ENCODE peak calls at places on chromosomes 2 and 18, in four cellular contexts. U, R, N and L are unnamed samples.

GRCh38 chr18:79728931-79729586 is 49.5 kb downstream of the CTDP1 start:
- DNase-seq in U (no peak), R (no peak), N (no peak), L (no peak)

GRCh38 chr2:152367547-152368250 is 32.7 kb downstream of the FMNL2 start:
- DNase-seq in U (no peak), R (no peak), N (no peak), L (no peak)

GRCh38 chr2:215772003-215772402 is 241.3 kb downstream of the MREG start:
- DNase-seq in U (no peak), R (no peak), N (no peak), L (no peak)

GRCh38 chr2:172119089-172119488 is 16.4 kb upstream of the DLX2 start:
- DNase-seq in U (no peak), R (no peak), N (no peak), L (no peak)

GRCh38 chr2:37005118-37005868 is 39.0 kb upstream of the STRN start:
- DNase-seq in U (peak; percentile 4), R (peak; percentile 15), N (peak; percentile 2), L (peak; percentile 2)

GRCh38 chr2:212845941-212846340 is 305.5 kb downstream of the IKZF2 start:
- DNase-seq in U (no peak), R (no peak), N (no peak), L (no peak)

GRCh38 chr2:7646661-7647060 is 729.4 kb downstream of the RNF144A start:
- DNase-seq in U (no peak), R (no peak), N (no peak), L (no peak)

GRCh38 chr2:127536707-127537106 is 1.2 kb downstream of the MYO7B start:
- DNase-seq in U (no peak), R (no peak), N (no peak), L (no peak)

GRCh38 chr2:159053186-159054031 is 85.0 kb downstream of the TANC1 start:
- DNase-seq in U (no peak), R (no peak), N (no peak), L (no peak)

GRCh38 chr18:61635901-61636528 is 256.8 kb downstream of the RNF152 start:
- DNase-seq in U (peak; percentile 20), R (peak; percentile 35), N (no peak), L (no peak)

GRCh38 chr2:11248-11941 is 34.9 kb downstream of the FAM110C start:
- DNase-seq in U (no peak), R (peak; percentile 18), N (peak; percentile 88), L (no peak)

GRCh38 chr2:71930073-71930681 is 217.5 kb downstream of the CYP26B1 start:
- DNase-seq in U (no peak), R (no peak), N (no peak), L (no peak)

GRCh38 chr2:55732854-55733253 is 39.2 kb upstream of the PNPT1 start:
- DNase-seq in U (no peak), R (no peak), N (no peak), L (no peak)

GRCh38 chr2:124804014-124804940 is 779.2 kb downstream of the CNTNAP5 start:
- DNase-seq in U (peak; percentile 9), R (peak; percentile 48), N (no peak), L (no peak)

GRCh38 chr18:78319934-78320333 is 659.7 kb upstream of the SALL3 start:
- DNase-seq in U (no peak), R (no peak), N (no peak), L (no peak)

GRCh38 chr2:238905721-238906120 is 57.8 kb downstream of the TWIST2 start:
- DNase-seq in U (no peak), R (no peak), N (no peak), L (no peak)

GRCh38 chr2:235825946-235826345 is 332.1 kb downstream of the AGAP1 start:
- DNase-seq in U (no peak), R (no peak), N (no peak), L (no peak)

GRCh38 chr18:48924621-48925601 is 25.9 kb downstream of the SMAD7 start:
- DNase-seq in U (no peak), R (no peak), N (no peak), L (no peak)

GRCh38 chr2:136025057-136025973 is 39.9 kb upstream of the DARS1 start:
- DNase-seq in U (no peak), R (peak; percentile 35), N (peak; percentile 70), L (peak; percentile 21)

GRCh38 chr2:179596018-179596417 is 265.4 kb downstream of the ZNF385B start:
- DNase-seq in U (no peak), R (no peak), N (no peak), L (no peak)

GRCh38 chr18:596288-596881 is 403 bp upstream of the CLUL1 start:
- DNase-seq in U (peak; percentile 44), R (peak; percentile 90), N (peak; percentile 68), L (peak; percentile 21)

GRCh38 chr2:183242937-183243336 is 118.7 kb downstream of the NUP35 start:
- DNase-seq in U (no peak), R (no peak), N (no peak), L (no peak)

GRCh38 chr2:46984642-46985476 is 69.3 kb upstream of the MCFD2 start:
- DNase-seq in U (no peak), R (peak; percentile 33), N (no peak), L (peak; percentile 54)

GRCh38 chr2:3492951-3493609 is 26.3 kb downstream of the ADI1 start:
- DNase-seq in U (no peak), R (no peak), N (no peak), L (no peak)

GRCh38 chr2:75570948-75571729 is 10.4 kb upstream of the EVA1A start:
- DNase-seq in U (no peak), R (no peak), N (no peak), L (no peak)

GRCh38 chr2:164055623-164056022 is 319.8 kb upstream of the FIGN start:
- DNase-seq in U (no peak), R (no peak), N (no peak), L (no peak)

GRCh38 chr2:159925975-159926374 is 128.0 kb upstream of the CD302 start:
- DNase-seq in U (no peak), R (no peak), N (no peak), L (no peak)

GRCh38 chr2:27075219-27075871 is 3.1 kb upstream of the EMILIN1 start:
- DNase-seq in U (no peak), R (no peak), N (no peak), L (peak; percentile 41)

GRCh38 chr18:61842146-61842545 is 50.7 kb downstream of the RNF152 start:
- DNase-seq in U (no peak), R (no peak), N (no peak), L (no peak)

GRCh38 chr2:30141136-30141535 is 5.7 kb upstream of the YPEL5 start:
- DNase-seq in U (no peak), R (no peak), N (no peak), L (no peak)

GRCh38 chr18:58258707-58259342 is 214.8 kb downstream of the NEDD4L start:
- DNase-seq in U (no peak), R (peak; percentile 45), N (no peak), L (no peak)

GRCh38 chr2:85433511-85434089 is 15.1 kb downstream of the SH2D6 start:
- DNase-seq in U (no peak), R (no peak), N (no peak), L (no peak)

GRCh38 chr2:3594493-3595281 is at the start of gene COLEC11:
- DNase-seq in U (no peak), R (peak; percentile 58), N (no peak), L (no peak)

GRCh38 chr18:27181726-27182125 is 3.4 kb downstream of the CHST9 start:
- DNase-seq in U (no peak), R (no peak), N (no peak), L (no peak)

GRCh38 chr18:22069916-22070315 is 99.5 kb upstream of the GATA6 start:
- DNase-seq in U (no peak), R (no peak), N (no peak), L (no peak)

GRCh38 chr2:134836986-134837385 is 1.4 kb upstream of the ACMSD start:
- DNase-seq in U (no peak), R (no peak), N (no peak), L (no peak)

GRCh38 chr2:68908392-68908970 is 37.3 kb upstream of the BMP10 start:
- DNase-seq in U (peak; percentile 47), R (peak; percentile 42), N (peak; percentile 49), L (peak; percentile 50)
- TF ChIP-seq POLR2A in U (peak; percentile 70), R (no peak), N (peak; percentile 61), L (peak; percentile 84)

GRCh38 chr18:59881728-59882685 is 17.8 kb upstream of the PMAIP1 start:
- DNase-seq in U (no peak), R (no peak), N (no peak), L (no peak)
- TF ChIP-seq POLR2AphosphoS5 in U (no peak), R (no peak), N (no peak), L (no peak)

GRCh38 chr2:42725657-42726056 is 38.3 kb downstream of the OXER1 start:
- DNase-seq in U (no peak), R (no peak), N (no peak), L (no peak)

GRCh38 chr2:42721898-42722297 is 42.0 kb downstream of the OXER1 start:
- DNase-seq in U (no peak), R (no peak), N (no peak), L (no peak)

GRCh38 chr2:42723465-42723864 is 40.5 kb downstream of the OXER1 start:
- DNase-seq in U (no peak), R (no peak), N (no peak), L (no peak)

GRCh38 chr2:42726680-42727079 is 37.3 kb downstream of the OXER1 start:
- DNase-seq in U (no peak), R (no peak), N (no peak), L (no peak)

DNA sequence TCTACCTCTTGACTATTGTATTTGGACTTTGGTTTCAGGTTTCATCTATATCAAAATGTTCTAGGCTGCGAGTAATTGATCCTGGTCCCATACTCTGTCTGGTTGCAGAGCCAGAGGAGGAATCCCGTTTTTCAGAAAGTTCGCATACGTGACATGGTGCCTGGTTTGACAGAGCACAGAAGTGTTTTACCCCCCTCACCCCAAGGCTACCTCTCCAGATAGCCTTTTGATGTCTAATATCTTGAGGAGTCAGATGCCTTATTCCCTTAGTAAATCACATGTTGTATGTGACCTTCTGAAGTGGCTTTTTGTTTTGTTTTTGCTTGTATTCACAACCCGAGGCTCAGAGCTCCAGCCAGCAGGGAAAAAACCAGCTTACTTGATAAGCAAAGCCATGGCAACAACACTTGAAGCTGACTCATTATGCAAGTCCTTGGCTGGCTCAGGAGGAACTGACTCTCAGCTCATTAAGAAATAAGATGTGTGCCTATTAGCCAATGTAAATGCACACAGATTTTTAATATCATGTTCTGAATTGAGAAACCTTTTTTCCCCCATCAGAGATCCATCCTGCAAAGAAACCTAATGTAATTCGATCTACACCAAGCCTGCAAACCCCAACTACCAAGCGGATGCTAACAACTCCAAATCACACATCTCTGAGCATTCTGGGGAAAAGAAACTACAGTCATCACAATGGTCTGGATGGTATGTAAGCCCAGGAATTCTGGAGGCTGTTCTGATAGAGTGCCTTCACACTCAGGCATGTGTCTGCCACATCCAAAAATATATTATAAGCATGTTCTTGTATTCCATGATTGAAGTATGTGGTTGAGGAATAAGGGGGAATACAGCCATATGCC is 41.4 kb downstream of the OXER1 start:
- DNase-seq in U (peak; percentile 18), R (no peak), N (no peak), L (peak; percentile 21)
- TF ChIP-seq TAF1 in U (no peak), R (no peak), N (no peak), L (no peak)

DNA sequence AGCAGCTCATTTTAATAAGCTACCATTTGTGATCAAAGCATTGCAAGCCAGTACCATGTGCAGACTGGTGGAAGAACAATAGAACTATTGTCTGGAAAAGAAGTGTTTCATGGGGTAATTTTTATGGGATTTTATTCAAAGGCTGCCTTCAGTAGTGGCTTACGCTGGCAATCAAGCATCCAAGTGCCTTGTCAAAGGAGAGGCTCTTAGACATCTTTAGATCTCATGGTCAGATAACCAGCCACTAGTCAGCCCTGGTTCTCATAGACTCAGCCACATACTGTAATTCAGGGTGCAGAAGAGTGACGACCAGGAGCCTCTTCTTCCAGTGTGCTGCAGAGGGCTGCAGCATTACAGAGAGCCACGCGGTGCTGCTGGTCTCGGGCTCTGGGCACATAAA is 98.5 kb upstream of the NOSTRIN start:
- DNase-seq in U (no peak), R (no peak), N (no peak), L (no peak)
- TF ChIP-seq POLR2A in U (no peak), R (no peak), N (no peak), L (no peak)